ENCODE peak calls at places on chromosome 1, in ten cellular contexts. One of them, this sample, is unnamed.

GRCh38 chr1:111884772-111885443 is 104.6 kb downstream of the KCND3 start:
- DNase-seq in NT2/D1: no peak
- DNase-seq in GM12878: no peak
- DNase-seq in mesenchymal stem cell: no peak
- DNase-seq in GM23248: no peak
- DNase-seq in H1: no peak
- DNase-seq in Karpas-422: no peak
- DNase-seq in MM.1S: no peak
- DNase-seq in PC-3: no peak
- DNase-seq in fibroblast of lung: no peak
- DNase-seq in this sample: no peak

GRCh38 chr1:27306892-27307850 is 14.8 kb upstream of the TMEM222 start:
- DNase-seq in PC-3: peak; percentile 9
- DNase-seq in H1: no peak
- DNase-seq in mesenchymal stem cell: no peak
- DNase-seq in NT2/D1: peak; percentile 63
- DNase-seq in Karpas-422: peak; percentile 59
- DNase-seq in GM12878: no peak
- DNase-seq in GM23248: no peak
- DNase-seq in MM.1S: no peak
- DNase-seq in fibroblast of lung: no peak
- DNase-seq in this sample: no peak

GRCh38 chr1:218281285-218281684 is 3.8 kb upstream of the RRP15 start:
- DNase-seq in PC-3: no peak
- DNase-seq in H1: no peak
- DNase-seq in Karpas-422: no peak
- DNase-seq in mesenchymal stem cell: no peak
- DNase-seq in fibroblast of lung: no peak
- DNase-seq in MM.1S: peak; percentile 35
- DNase-seq in NT2/D1: no peak
- DNase-seq in GM23248: peak; percentile 13
- DNase-seq in GM12878: no peak
- DNase-seq in this sample: no peak

GRCh38 chr1:213135572-213135971 is 84.5 kb downstream of the RPS6KC1 start:
- DNase-seq in mesenchymal stem cell: peak; percentile 11
- DNase-seq in H1: no peak
- DNase-seq in GM23248: peak; percentile 60
- DNase-seq in Karpas-422: no peak
- DNase-seq in MM.1S: no peak
- DNase-seq in PC-3: peak; percentile 27
- DNase-seq in fibroblast of lung: peak; percentile 36
- DNase-seq in GM12878: no peak
- DNase-seq in NT2/D1: no peak
- DNase-seq in this sample: peak; percentile 44

GRCh38 chr1:224182866-224183590 is at the start of gene DEGS1:
- DNase-seq in GM23248: peak; percentile 91
- DNase-seq in Karpas-422: peak; percentile 93
- DNase-seq in PC-3: peak; percentile 92
- DNase-seq in GM12878: no peak
- DNase-seq in NT2/D1: peak; percentile 79
- DNase-seq in MM.1S: peak; percentile 90
- DNase-seq in H1: peak; percentile 56
- DNase-seq in fibroblast of lung: peak; percentile 75
- DNase-seq in mesenchymal stem cell: peak; percentile 87
- DNase-seq in this sample: peak; percentile 96

GRCh38 chr1:13943055-13943454 is 243.1 kb downstream of the PRDM2 start:
- DNase-seq in H1: no peak
- DNase-seq in fibroblast of lung: no peak
- DNase-seq in mesenchymal stem cell: no peak
- DNase-seq in Karpas-422: no peak
- DNase-seq in NT2/D1: no peak
- DNase-seq in PC-3: no peak
- DNase-seq in GM23248: no peak
- DNase-seq in GM12878: no peak
- DNase-seq in MM.1S: no peak
- DNase-seq in this sample: no peak

GRCh38 chr1:26154750-26155149 is 4.1 kb upstream of the FAM110D start:
- DNase-seq in H1: no peak
- DNase-seq in GM23248: no peak
- DNase-seq in NT2/D1: peak; percentile 78
- DNase-seq in fibroblast of lung: no peak
- DNase-seq in mesenchymal stem cell: no peak
- DNase-seq in MM.1S: no peak
- DNase-seq in GM12878: no peak
- DNase-seq in Karpas-422: no peak
- DNase-seq in PC-3: no peak
- DNase-seq in this sample: no peak

GRCh38 chr1:227058321-227058751 is 118.2 kb downstream of the COQ8A start:
- DNase-seq in Karpas-422: no peak
- DNase-seq in GM23248: peak; percentile 76
- DNase-seq in mesenchymal stem cell: peak; percentile 87
- DNase-seq in PC-3: peak; percentile 58
- DNase-seq in NT2/D1: no peak
- DNase-seq in fibroblast of lung: peak; percentile 67
- DNase-seq in GM12878: no peak
- DNase-seq in H1: no peak
- DNase-seq in MM.1S: no peak
- DNase-seq in this sample: peak; percentile 73

DNA sequence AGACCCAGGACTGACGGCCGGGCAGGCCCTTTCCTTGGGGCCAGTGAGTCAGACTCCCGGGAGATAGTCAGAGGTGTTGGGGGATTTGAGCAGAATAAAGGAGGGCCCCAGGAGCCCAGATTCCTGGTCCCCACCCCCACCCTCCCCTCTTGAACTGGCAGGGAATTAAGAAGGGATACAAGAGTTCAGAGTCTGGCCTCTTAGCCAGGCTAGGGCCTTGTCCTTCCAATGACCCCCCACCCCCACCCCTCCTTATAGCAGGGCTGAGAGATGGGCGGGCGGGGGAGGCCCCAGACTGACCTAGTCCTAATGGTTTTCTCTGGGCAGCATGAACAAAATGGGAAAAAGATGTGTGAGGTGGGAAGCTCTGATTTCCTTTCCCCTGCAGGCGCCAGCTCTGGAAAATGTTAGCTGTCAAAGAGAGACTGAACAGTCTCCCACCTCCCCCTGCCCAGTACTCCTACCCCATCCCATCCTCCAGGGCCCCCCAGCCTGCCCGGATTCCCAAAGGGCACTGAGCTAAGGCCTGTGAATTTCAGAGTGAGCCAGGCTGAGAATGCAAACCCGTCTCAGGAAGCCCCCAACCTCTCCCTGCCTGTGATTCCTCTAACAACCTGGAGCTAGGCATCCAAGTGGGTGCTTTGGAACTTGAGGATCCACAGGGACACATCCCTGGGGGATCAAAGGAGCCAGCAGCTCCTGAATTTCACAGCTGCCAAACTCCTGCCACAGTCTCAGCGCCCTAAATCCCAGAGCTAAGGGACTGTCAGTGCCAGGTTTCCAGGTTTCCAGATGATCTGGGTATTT is 5.8 kb upstream of the CRABP2 start:
- DNase-seq in GM12878: no peak
- DNase-seq in MM.1S: no peak
- DNase-seq in Karpas-422: no peak
- DNase-seq in H1: no peak
- DNase-seq in GM23248: peak; percentile 51
- DNase-seq in fibroblast of lung: peak; percentile 28
- DNase-seq in NT2/D1: no peak
- DNase-seq in mesenchymal stem cell: no peak
- DNase-seq in PC-3: no peak
- DNase-seq in this sample: peak; percentile 69
- H3K4me1 ChIP-seq in GM12878: no peaks in the 10 kb centered on the region
- H3K4me1 ChIP-seq in MM.1S: peaks cover 3% of the 10 kb centered on the region
- H3K4me1 ChIP-seq in Karpas-422: peaks cover 10% of the 10 kb centered on the region
- H3K4me1 ChIP-seq in H1: peaks cover 33% of the 10 kb centered on the region
- H3K4me1 ChIP-seq in GM23248: peaks cover 77% of the 10 kb centered on the region
- H3K4me1 ChIP-seq in fibroblast of lung: peaks cover 49% of the 10 kb centered on the region
- H3K4me1 ChIP-seq in NT2/D1: peaks cover 37% of the 10 kb centered on the region
- H3K4me1 ChIP-seq in mesenchymal stem cell: peaks cover 34% of the 10 kb centered on the region
- H3K4me1 ChIP-seq in PC-3: peaks cover 25% of the 10 kb centered on the region
- H3K4me1 ChIP-seq in this sample: peaks cover 63% of the 10 kb centered on the region

GRCh38 chr1:174812026-174812425 is 187.7 kb upstream of the CACYBP start:
- DNase-seq in mesenchymal stem cell: no peak
- DNase-seq in fibroblast of lung: no peak
- DNase-seq in H1: no peak
- DNase-seq in MM.1S: no peak
- DNase-seq in NT2/D1: no peak
- DNase-seq in Karpas-422: no peak
- DNase-seq in PC-3: no peak
- DNase-seq in GM23248: no peak
- DNase-seq in GM12878: no peak
- DNase-seq in this sample: no peak

GRCh38 chr1:174815474-174815908 is 184.3 kb upstream of the CACYBP start:
- DNase-seq in fibroblast of lung: no peak
- DNase-seq in mesenchymal stem cell: no peak
- DNase-seq in H1: no peak
- DNase-seq in PC-3: no peak
- DNase-seq in GM23248: no peak
- DNase-seq in GM12878: no peak
- DNase-seq in Karpas-422: no peak
- DNase-seq in MM.1S: peak; percentile 79
- DNase-seq in NT2/D1: no peak
- DNase-seq in this sample: no peak

GRCh38 chr1:174812656-174813055 is 187.1 kb upstream of the CACYBP start:
- DNase-seq in GM12878: no peak
- DNase-seq in GM23248: peak; percentile 24
- DNase-seq in mesenchymal stem cell: peak; percentile 4
- DNase-seq in NT2/D1: no peak
- DNase-seq in fibroblast of lung: peak; percentile 3
- DNase-seq in H1: no peak
- DNase-seq in MM.1S: no peak
- DNase-seq in Karpas-422: no peak
- DNase-seq in PC-3: peak; percentile 6
- DNase-seq in this sample: no peak

GRCh38 chr1:174818014-174818616 is 181.6 kb upstream of the CACYBP start:
- DNase-seq in GM12878: no peak
- DNase-seq in MM.1S: no peak
- DNase-seq in GM23248: no peak
- DNase-seq in PC-3: no peak
- DNase-seq in fibroblast of lung: no peak
- DNase-seq in Karpas-422: no peak
- DNase-seq in H1: no peak
- DNase-seq in mesenchymal stem cell: no peak
- DNase-seq in NT2/D1: no peak
- DNase-seq in this sample: no peak

GRCh38 chr1:174815036-174815435 is 184.7 kb upstream of the CACYBP start:
- DNase-seq in MM.1S: peak; percentile 22
- DNase-seq in NT2/D1: no peak
- DNase-seq in GM23248: peak; percentile 75
- DNase-seq in PC-3: peak; percentile 84
- DNase-seq in mesenchymal stem cell: peak; percentile 27
- DNase-seq in fibroblast of lung: peak; percentile 52
- DNase-seq in Karpas-422: no peak
- DNase-seq in H1: no peak
- DNase-seq in GM12878: peak; percentile 21
- DNase-seq in this sample: no peak
- H3K9ac ChIP-seq in MM.1S: no peak overlapping the region
- H3K9ac ChIP-seq in NT2/D1: no peak overlapping the region
- H3K9ac ChIP-seq in GM23248: no peak overlapping the region
- H3K9ac ChIP-seq in PC-3: peak overlapping the region; percentile 36
- H3K9ac ChIP-seq in mesenchymal stem cell: no peak overlapping the region
- H3K9ac ChIP-seq in fibroblast of lung: no peak overlapping the region
- H3K9ac ChIP-seq in Karpas-422: no peak overlapping the region
- H3K9ac ChIP-seq in H1: no peak overlapping the region
- H3K9ac ChIP-seq in GM12878: no peak overlapping the region
- H3K9ac ChIP-seq in this sample: no peak overlapping the region

GRCh38 chr1:91863498-91863897 is 22.5 kb downstream of the TGFBR3 start:
- DNase-seq in H1: no peak
- DNase-seq in GM12878: no peak
- DNase-seq in mesenchymal stem cell: peak; percentile 37
- DNase-seq in PC-3: no peak
- DNase-seq in Karpas-422: no peak
- DNase-seq in NT2/D1: no peak
- DNase-seq in MM.1S: no peak
- DNase-seq in GM23248: peak; percentile 29
- DNase-seq in fibroblast of lung: no peak
- DNase-seq in this sample: no peak

GRCh38 chr1:91862120-91862519 is 23.8 kb downstream of the TGFBR3 start:
- DNase-seq in GM23248: no peak
- DNase-seq in Karpas-422: no peak
- DNase-seq in PC-3: no peak
- DNase-seq in NT2/D1: no peak
- DNase-seq in mesenchymal stem cell: no peak
- DNase-seq in GM12878: no peak
- DNase-seq in fibroblast of lung: no peak
- DNase-seq in MM.1S: no peak
- DNase-seq in H1: no peak
- DNase-seq in this sample: no peak

GRCh38 chr1:91866425-91866824 is 19.5 kb downstream of the TGFBR3 start:
- DNase-seq in mesenchymal stem cell: no peak
- DNase-seq in GM12878: no peak
- DNase-seq in MM.1S: no peak
- DNase-seq in Karpas-422: no peak
- DNase-seq in H1: no peak
- DNase-seq in PC-3: no peak
- DNase-seq in fibroblast of lung: no peak
- DNase-seq in GM23248: no peak
- DNase-seq in NT2/D1: no peak
- DNase-seq in this sample: no peak

DNA sequence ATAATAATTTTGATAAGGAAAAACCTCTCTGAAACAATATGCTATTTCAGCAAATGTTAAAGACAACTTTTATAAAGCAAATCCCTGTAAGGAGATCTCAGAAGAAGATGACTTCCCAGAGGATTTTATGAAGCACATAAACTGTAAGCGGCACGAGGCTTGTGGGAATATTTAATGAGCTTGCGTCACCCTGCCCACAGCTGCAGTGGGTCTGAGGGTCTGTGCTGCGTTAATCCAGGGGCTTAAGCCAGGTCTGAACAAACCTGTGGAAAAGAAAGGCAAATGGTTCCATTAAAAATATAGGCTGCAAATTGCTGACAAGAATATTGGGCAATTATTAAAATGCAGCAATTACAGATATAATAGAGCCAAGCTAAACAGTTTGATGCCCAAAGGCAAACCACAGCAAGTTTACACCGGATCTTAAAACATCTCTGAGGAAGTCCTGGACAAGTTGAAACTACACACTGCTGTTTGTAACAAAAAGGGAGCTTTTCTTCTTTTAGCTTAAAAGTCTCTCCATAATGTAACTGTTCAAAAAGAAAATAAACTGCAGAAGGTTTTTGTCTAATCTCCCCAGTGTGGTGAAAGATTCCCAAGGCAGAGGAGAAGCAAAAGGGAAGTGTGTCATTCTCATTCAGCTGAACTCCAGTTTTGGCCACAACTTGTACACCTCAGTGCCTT is 21.8 kb downstream of the TGFBR3 start:
- DNase-seq in GM12878: no peak
- DNase-seq in GM23248: peak; percentile 85
- DNase-seq in NT2/D1: no peak
- DNase-seq in mesenchymal stem cell: peak; percentile 28
- DNase-seq in H1: no peak
- DNase-seq in PC-3: peak; percentile 50
- DNase-seq in MM.1S: no peak
- DNase-seq in Karpas-422: no peak
- DNase-seq in fibroblast of lung: peak; percentile 35
- DNase-seq in this sample: peak; percentile 51
- H3K4me1 ChIP-seq in GM12878: no peaks in the 10 kb centered on the region
- H3K4me1 ChIP-seq in GM23248: peaks cover 19% of the 10 kb centered on the region
- H3K4me1 ChIP-seq in NT2/D1: no peaks in the 10 kb centered on the region
- H3K4me1 ChIP-seq in mesenchymal stem cell: peaks cover 4% of the 10 kb centered on the region
- H3K4me1 ChIP-seq in H1: no peaks in the 10 kb centered on the region
- H3K4me1 ChIP-seq in PC-3: peaks cover 15% of the 10 kb centered on the region
- H3K4me1 ChIP-seq in MM.1S: peaks cover 5% of the 10 kb centered on the region
- H3K4me1 ChIP-seq in Karpas-422: no peaks in the 10 kb centered on the region
- H3K4me1 ChIP-seq in fibroblast of lung: peaks cover 4% of the 10 kb centered on the region
- H3K4me1 ChIP-seq in this sample: peaks cover 44% of the 10 kb centered on the region

GRCh38 chr1:156078728-156079127 is 3.5 kb downstream of the MEX3A start:
- DNase-seq in GM12878: no peak
- DNase-seq in MM.1S: no peak
- DNase-seq in H1: no peak
- DNase-seq in mesenchymal stem cell: no peak
- DNase-seq in Karpas-422: no peak
- DNase-seq in NT2/D1: no peak
- DNase-seq in fibroblast of lung: no peak
- DNase-seq in PC-3: no peak
- DNase-seq in GM23248: no peak
- DNase-seq in this sample: no peak
- H3K9ac ChIP-seq in GM12878: no peak overlapping the region
- H3K9ac ChIP-seq in MM.1S: no peak overlapping the region
- H3K9ac ChIP-seq in H1: no peak overlapping the region
- H3K9ac ChIP-seq in mesenchymal stem cell: no peak overlapping the region
- H3K9ac ChIP-seq in Karpas-422: no peak overlapping the region
- H3K9ac ChIP-seq in NT2/D1: peak overlapping the region; percentile 29
- H3K9ac ChIP-seq in fibroblast of lung: no peak overlapping the region
- H3K9ac ChIP-seq in PC-3: no peak overlapping the region
- H3K9ac ChIP-seq in GM23248: no peak overlapping the region
- H3K9ac ChIP-seq in this sample: no peak overlapping the region

This sample was measured in adipocyte.